ENCODE peak calls at places on chromosomes 3 and 15, in ten cellular contexts. D, Z, I, L, M, Q, P, X, S and V are unnamed samples.

GRCh38 chr3:111071257-111072015 is at the start of gene NECTIN3:
- DNase-seq in D (peak; percentile 95), Z (peak; percentile 53), I (peak; percentile 64), L (peak; percentile 68), M (peak; percentile 59), Q (peak; percentile 74), P (peak; percentile 92), X (peak; percentile 95), S (peak; percentile 94), V (peak; percentile 99)

GRCh38 chr3:81980566-81981494 is 219.4 kb upstream of the GBE1 start:
- DNase-seq in D (no peak), Z (no peak), I (no peak), L (no peak), M (no peak), Q (no peak), P (no peak), X (no peak), S (no peak), V (no peak)

GRCh38 chr3:129122697-129123055 is 1.1 kb upstream of the RAB43 start:
- DNase-seq in D (no peak), Z (no peak), I (no peak), L (no peak), M (no peak), Q (no peak), P (no peak), X (peak; percentile 51), S (no peak), V (no peak)

GRCh38 chr3:172339892-172340291 is 108.4 kb downstream of the GHSR start:
- DNase-seq in D (no peak), Z (no peak), I (no peak), L (no peak), M (no peak), Q (no peak), P (no peak), X (no peak), S (no peak), V (no peak)

GRCh38 chr3:8742921-8743605 is 9.5 kb downstream of the CAV3 start:
- DNase-seq in D (no peak), Z (no peak), I (no peak), L (no peak), M (no peak), Q (no peak), P (no peak), X (no peak), S (no peak), V (peak; percentile 85)

GRCh38 chr15:68149059-68149458 is 56.1 kb downstream of the CALML4 start:
- DNase-seq in D (no peak), Z (no peak), I (no peak), L (no peak), M (no peak), Q (no peak), P (no peak), X (no peak), S (no peak), V (peak; percentile 48)

GRCh38 chr3:27127195-27127594 is 242.0 kb downstream of the NEK10 start:
- DNase-seq in D (no peak), Z (no peak), I (no peak), L (no peak), M (no peak), Q (no peak), P (no peak), X (no peak), S (no peak), V (no peak)

GRCh38 chr15:29664406-29664805 is 157.9 kb downstream of the TJP1 start:
- DNase-seq in D (no peak), Z (no peak), I (no peak), L (no peak), M (no peak), Q (no peak), P (no peak), X (no peak), S (no peak), V (no peak)

GRCh38 chr3:34387831-34388564 is 589.6 kb downstream of the PDCD6IP start:
- DNase-seq in D (no peak), Z (no peak), I (no peak), L (no peak), M (no peak), Q (no peak), P (no peak), X (no peak), S (no peak), V (no peak)

GRCh38 chr15:49083471-49084284 is 37.4 kb upstream of the SECISBP2L start:
- DNase-seq in D (no peak), Z (no peak), I (no peak), L (no peak), M (no peak), Q (no peak), P (no peak), X (no peak), S (no peak), V (no peak)

GRCh38 chr3:155313303-155313702 is 19.8 kb upstream of the STRIT1 start:
- DNase-seq in D (no peak), Z (no peak), I (no peak), L (no peak), M (no peak), Q (no peak), P (no peak), X (no peak), S (no peak), V (no peak)

GRCh38 chr3:152398495-152398894 is 129.8 kb downstream of the MBNL1 start:
- DNase-seq in D (no peak), Z (no peak), I (no peak), L (no peak), M (no peak), Q (no peak), P (no peak), X (no peak), S (no peak), V (no peak)

GRCh38 chr3:158404319-158404718 is 166.7 kb upstream of the MLF1 start:
- DNase-seq in D (no peak), Z (no peak), I (no peak), L (no peak), M (no peak), Q (no peak), P (no peak), X (no peak), S (no peak), V (no peak)

GRCh38 chr3:106792716-106793115 is 584.5 kb upstream of the CCDC54 start:
- DNase-seq in D (no peak), Z (no peak), I (no peak), L (no peak), M (no peak), Q (no peak), P (no peak), X (no peak), S (no peak), V (no peak)

GRCh38 chr15:98698792-98699191 is 50.5 kb downstream of the IGF1R start:
- DNase-seq in D (no peak), Z (no peak), I (no peak), L (no peak), M (no peak), Q (no peak), P (no peak), X (no peak), S (no peak), V (no peak)

GRCh38 chr3:122021811-122022401 is at the start of gene ILDR1:
- DNase-seq in D (no peak), Z (peak; percentile 72), I (peak; percentile 59), L (no peak), M (no peak), Q (no peak), P (no peak), X (no peak), S (no peak), V (no peak)

GRCh38 chr3:138019288-138020069 is 9.5 kb downstream of the CLDN18 start:
- DNase-seq in D (no peak), Z (no peak), I (no peak), L (no peak), M (no peak), Q (no peak), P (no peak), X (no peak), S (no peak), V (no peak)